ENCODE peak calls at places on chromosomes 5 and 9, in six cellular contexts. O, L, Q, N, D and E are unnamed samples.

GRCh38 chr5:170278611-170279500 is 18.7 kb downstream of the LCP2 start:
- DNase-seq in O (no peak), L (peak; percentile 10), Q (no peak), N (peak; percentile 86), D (no peak), E (no peak)

GRCh38 chr5:171842777-171843053 is 57.1 kb downstream of the SMIM23 start:
- DNase-seq in O (no peak), L (no peak), Q (no peak), N (no peak), D (no peak), E (no peak)

GRCh38 chr9:438961-439768 is 224.5 kb downstream of the DOCK8 start:
- DNase-seq in O (no peak), L (peak; percentile 14), Q (no peak), N (no peak), D (no peak), E (peak; percentile 25)

GRCh38 chr5:132668706-132669454 is 4.9 kb upstream of the IL4 start:
- DNase-seq in O (no peak), L (peak; percentile 10), Q (no peak), N (no peak), D (no peak), E (no peak)

GRCh38 chr9:26234865-26235264 is 556.6 kb upstream of the TUSC1 start:
- DNase-seq in O (no peak), L (no peak), Q (no peak), N (no peak), D (no peak), E (no peak)

GRCh38 chr9:100019541-100019940 is 79.3 kb downstream of the ERP44 start:
- DNase-seq in O (no peak), L (no peak), Q (no peak), N (no peak), D (no peak), E (no peak)

GRCh38 chr5:135016926-135017325 is 17.1 kb downstream of the PITX1 start:
- DNase-seq in O (peak; percentile 25), L (no peak), Q (peak; percentile 35), N (no peak), D (no peak), E (no peak)

GRCh38 chr9:99055384-99055783 is 49.5 kb upstream of the TGFBR1 start:
- DNase-seq in O (no peak), L (no peak), Q (peak; percentile 53), N (no peak), D (no peak), E (no peak)

GRCh38 chr9:93520523-93520922 is 55.9 kb upstream of the PHF2 start:
- DNase-seq in O (no peak), L (peak; percentile 42), Q (no peak), N (no peak), D (no peak), E (no peak)

GRCh38 chr9:133737774-133738038 is 446 bp downstream of the SARDH start:
- DNase-seq in O (no peak), L (no peak), Q (no peak), N (no peak), D (no peak), E (no peak)

GRCh38 chr9:123401879-123402513 is 46.0 kb downstream of the CRB2 start:
- DNase-seq in O (no peak), L (peak; percentile 75), Q (no peak), N (no peak), D (peak; percentile 90), E (no peak)

GRCh38 chr9:127131871-127132270 is 9.4 kb upstream of the ANGPTL2 start:
- DNase-seq in O (no peak), L (peak; percentile 87), Q (no peak), N (no peak), D (no peak), E (no peak)

GRCh38 chr9:96140401-96141180 is 161.4 kb downstream of the HSD17B3 start:
- DNase-seq in O (no peak), L (peak; percentile 15), Q (no peak), N (no peak), D (no peak), E (no peak)

GRCh38 chr9:73869261-73869660 is 627.9 kb upstream of the RORB start:
- DNase-seq in O (no peak), L (peak; percentile 91), Q (no peak), N (no peak), D (no peak), E (no peak)